ENCODE peak calls at places on chromosomes 2 and 18, in four cellular contexts. Z is SK-N-SH, H is HCT116, Y is HepG2. B is an unnamed sample.
A peak's percentile ranks its signal among the peaks of the same experiment; 100 is the strongest.

GRCh38 chr2:190578158-190579057 is 43.9 kb upstream of the NEMP2 start:
- DNase-seq in Z (no peak), H (peak; percentile 24), Y (peak; percentile 66), B (no peak)

GRCh38 chr2:96239745-96240264 is 26.0 kb downstream of the TMEM127 start:
- DNase-seq in Z (no peak), H (no peak), Y (no peak), B (no peak)

GRCh38 chr2:11680181-11680900 is 10.3 kb upstream of the NTSR2 start:
- DNase-seq in Z (no peak), H (no peak), Y (peak; percentile 54), B (no peak)

GRCh38 chr2:232876071-232876977 is 6.3 kb downstream of the SNORC start:
- DNase-seq in Z (peak; percentile 88), H (no peak), Y (no peak), B (no peak)

GRCh38 chr2:229340086-229340760 is 69.1 kb upstream of the PID1 start:
- DNase-seq in Z (peak; percentile 10), H (no peak), Y (no peak), B (no peak)

GRCh38 chr2:202721621-202722020 is 86.9 kb downstream of the FAM117B start:
- DNase-seq in Z (no peak), H (no peak), Y (peak; percentile 6), B (no peak)

GRCh38 chr2:8546319-8547283 is 135.3 kb upstream of the ID2 start:
- DNase-seq in Z (no peak), H (no peak), Y (no peak), B (no peak)

GRCh38 chr2:58387701-58388100 is 146.6 kb upstream of the FANCL start:
- DNase-seq in Z (no peak), H (no peak), Y (no peak), B (no peak)

GRCh38 chr2:215780891-215781290 is 232.5 kb downstream of the MREG start:
- DNase-seq in Z (no peak), H (no peak), Y (no peak), B (no peak)

GRCh38 chr2:143936758-143937562 is 583.0 kb downstream of the ZEB2 start:
- DNase-seq in Z (peak; percentile 85), H (no peak), Y (no peak), B (no peak)

GRCh38 chr2:159137511-159138101 is 148.9 kb downstream of the WDSUB1 start:
- DNase-seq in Z (no peak), H (no peak), Y (no peak), B (no peak)

GRCh38 chr2:12032421-12032820 is 286.0 kb downstream of the LPIN1 start:
- DNase-seq in Z (no peak), H (no peak), Y (no peak), B (no peak)

GRCh38 chr2:11344956-11345671 is 678 bp upstream of the ROCK2 start:
- DNase-seq in Z (no peak), H (peak; percentile 76), Y (peak; percentile 74), B (no peak)

GRCh38 chr2:234444888-234445287 is 52.0 kb downstream of the ARL4C start:
- DNase-seq in Z (no peak), H (no peak), Y (no peak), B (no peak)

GRCh38 chr2:231795525-231796327 is 9.5 kb downstream of the COPS7B start:
- DNase-seq in Z (peak; percentile 78), H (peak; percentile 81), Y (peak; percentile 97), B (peak; percentile 45)

GRCh38 chr2:191318729-191319078 is 73.5 kb downstream of the MYO1B start:
- DNase-seq in Z (no peak), H (peak; percentile 27), Y (peak; percentile 96), B (peak; percentile 69)

GRCh38 chr2:129165001-129165400 is 814.5 kb upstream of the RAB6C start:
- DNase-seq in Z (no peak), H (no peak), Y (no peak), B (peak; percentile 57)

GRCh38 chr2:145203931-145204330 is 684.0 kb upstream of the ZEB2 start:
- DNase-seq in Z (no peak), H (no peak), Y (no peak), B (no peak)

GRCh38 chr2:229740279-229740678 is 25.9 kb upstream of the DNER start:
- DNase-seq in Z (no peak), H (no peak), Y (no peak), B (no peak)

GRCh38 chr18:61608306-61608705 is 275.1 kb downstream of the CDH20 start:
- DNase-seq in Z (no peak), H (no peak), Y (no peak), B (no peak)

GRCh38 chr2:191272064-191272463 is 26.9 kb downstream of the MYO1B start:
- DNase-seq in Z (no peak), H (no peak), Y (no peak), B (no peak)

GRCh38 chr2:68185541-68186164 is 28.0 kb downstream of the PNO1 start:
- DNase-seq in Z (peak; percentile 44), H (peak; percentile 62), Y (peak; percentile 52), B (peak; percentile 47)

GRCh38 chr2:73961823-73962615 is 22.7 kb upstream of the TET3 start:
- DNase-seq in Z (no peak), H (no peak), Y (no peak), B (no peak)

GRCh38 chr2:70190413-70191243 is at the start of gene C2orf42:
- DNase-seq in Z (peak; percentile 94), H (peak; percentile 97), Y (peak; percentile 98), B (peak; percentile 96)

GRCh38 chr2:95013726-95014125 is 11.8 kb upstream of the MAL start:
- DNase-seq in Z (no peak), H (no peak), Y (no peak), B (no peak)

GRCh38 chr18:13437801-13438506 is 219.4 kb downstream of the LDLRAD4 start:
- DNase-seq in Z (no peak), H (no peak), Y (no peak), B (no peak)

GRCh38 chr2:134500211-134500935 is 218.4 kb downstream of the TMEM163 start:
- DNase-seq in Z (no peak), H (no peak), Y (no peak), B (no peak)

GRCh38 chr18:25737710-25738251 is 352.6 kb downstream of the SS18 start:
- DNase-seq in Z (no peak), H (peak; percentile 6), Y (peak; percentile 18), B (no peak)

GRCh38 chr2:5520352-5520996 is 171.7 kb upstream of the SOX11 start:
- DNase-seq in Z (no peak), H (no peak), Y (no peak), B (no peak)

GRCh38 chr2:190183535-190183934 is 121.0 kb upstream of the MSTN start:
- DNase-seq in Z (no peak), H (no peak), Y (no peak), B (no peak)

GRCh38 chr2:180291552-180292421 is 284.7 kb upstream of the CWC22 start:
- DNase-seq in Z (no peak), H (peak; percentile 56), Y (no peak), B (no peak)

GRCh38 chr2:160246356-160246755 is 46.3 kb upstream of the ITGB6 start:
- DNase-seq in Z (no peak), H (no peak), Y (no peak), B (no peak)

GRCh38 chr18:48896326-48896874 is 54.4 kb downstream of the SMAD7 start:
- DNase-seq in Z (no peak), H (no peak), Y (no peak), B (no peak)

GRCh38 chr2:73297151-73297559 is 3.8 kb upstream of the EGR4 start:
- DNase-seq in Z (peak; percentile 65), H (no peak), Y (no peak), B (no peak)

GRCh38 chr2:201257381-201257940 is 2.9 kb upstream of the CASP8 start:
- DNase-seq in Z (no peak), H (no peak), Y (no peak), B (no peak)
- TF ChIP-seq JUND in Z (no peak), H (no peak), Y (no peak), B (no peak)

GRCh38 chr2:210480079-210480478 is 3.5 kb upstream of the LANCL1 start:
- DNase-seq in Z (no peak), H (no peak), Y (no peak), B (no peak)

GRCh38 chr2:210478661-210479060 is 2.1 kb upstream of the LANCL1 start:
- DNase-seq in Z (no peak), H (no peak), Y (no peak), B (no peak)

GRCh38 chr2:210475726-210476125 is 833 bp downstream of the LANCL1 start:
- DNase-seq in Z (peak; percentile 22), H (no peak), Y (no peak), B (no peak)

GRCh38 chr2:210476194-210477128 is at the start of gene LANCL1:
- DNase-seq in Z (peak; percentile 93), H (peak; percentile 80), Y (peak; percentile 91), B (peak; percentile 87)

DNA sequence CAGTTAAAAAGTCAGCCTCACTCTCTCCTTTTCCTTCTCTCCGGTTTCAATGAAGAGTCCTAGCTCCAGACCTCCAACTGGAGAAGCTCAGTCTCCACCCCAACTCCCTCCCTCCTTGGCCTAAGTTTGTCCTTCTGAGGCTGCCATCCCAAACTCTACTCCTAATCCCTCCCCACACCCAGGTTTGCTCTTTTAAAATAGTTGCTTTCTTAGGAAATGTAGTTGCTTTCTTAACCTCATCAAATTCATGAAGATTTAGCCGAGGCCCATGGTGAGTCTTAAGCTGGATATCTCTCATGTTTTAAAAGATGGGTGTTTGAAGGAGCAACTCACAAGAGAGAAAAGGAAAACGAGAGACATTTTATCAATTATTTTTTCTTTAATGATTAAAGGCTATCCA is 937 bp upstream of the LANCL1 start:
- DNase-seq in Z (peak; percentile 14), H (peak; percentile 66), Y (peak; percentile 54), B (no peak)
- TF ChIP-seq JUND in Z (no peak), H (no peak), Y (no peak), B (no peak)

GRCh38 chr2:220999351-220999750 is 572.8 kb downstream of the EPHA4 start:
- DNase-seq in Z (no peak), H (no peak), Y (no peak), B (no peak)

GRCh38 chr2:220991972-220992371 is 580.1 kb downstream of the EPHA4 start:
- DNase-seq in Z (no peak), H (no peak), Y (no peak), B (no peak)

GRCh38 chr2:220998156-220998555 is 573.9 kb downstream of the EPHA4 start:
- DNase-seq in Z (no peak), H (no peak), Y (no peak), B (no peak)

GRCh38 chr2:220994841-220995240 is 577.3 kb downstream of the EPHA4 start:
- DNase-seq in Z (no peak), H (no peak), Y (no peak), B (no peak)
- TF ChIP-seq JUND in Z (no peak), H (no peak), Y (no peak), B (no peak)

DNA sequence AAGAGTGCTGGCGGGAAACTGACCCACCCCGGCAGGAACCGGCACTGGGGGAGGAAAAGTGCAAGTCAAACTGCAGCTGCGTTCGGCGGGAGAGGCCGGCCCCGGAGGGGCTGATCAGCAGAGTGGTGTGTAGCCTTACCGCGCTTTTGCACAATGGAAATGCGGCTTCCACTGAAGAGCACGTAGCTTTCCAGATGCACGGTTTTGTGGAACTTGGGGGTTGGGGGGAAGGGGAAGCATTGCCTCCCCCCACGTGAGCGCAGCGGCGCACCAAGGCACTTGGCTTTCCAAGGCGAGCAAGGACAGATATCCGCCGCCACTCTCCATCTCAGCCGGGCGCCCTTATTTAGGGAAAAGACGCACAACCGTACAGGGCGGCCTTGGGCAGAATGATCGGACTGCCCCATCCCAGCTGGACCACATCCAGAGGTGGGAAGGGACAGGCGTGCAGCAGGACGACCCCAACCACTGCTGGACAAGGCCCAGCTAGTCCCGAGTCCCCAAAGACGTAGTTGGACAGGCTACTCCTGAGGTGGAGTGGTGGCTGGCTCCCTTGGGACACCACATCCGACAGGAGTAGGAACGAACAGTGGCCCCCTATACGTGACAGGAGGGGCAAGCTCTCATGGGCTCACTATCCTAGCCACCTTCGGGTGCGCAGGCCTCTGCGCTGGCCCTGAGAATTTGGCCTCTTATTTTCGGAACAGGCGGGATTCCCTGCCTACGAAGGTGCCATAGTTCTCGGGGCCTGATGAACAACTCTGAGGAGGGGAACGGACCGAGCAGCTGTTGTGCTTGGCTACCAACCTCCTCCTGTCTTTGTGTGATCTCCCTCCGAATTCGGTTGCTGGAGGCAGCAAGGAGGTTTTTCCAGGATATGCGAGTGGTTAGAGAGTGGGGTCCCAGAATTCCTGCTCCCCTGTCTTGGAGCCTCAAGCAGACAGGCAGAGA is 2.4 kb downstream of the FEV start:
- DNase-seq in Z (peak; percentile 7), H (no peak), Y (no peak), B (no peak)
- TF ChIP-seq JUND in Z (no peak), H (no peak), Y (no peak), B (no peak)